ENCODE peak calls at places on chromosome 21, in six cellular contexts. Y is fibroblast of the conjunctiva, O is GM18507, B is NB4, S is SJCRH30, A is C1 segment of cervical spinal cord. H is an unnamed sample.

GRCh38 chr21:29725025-29725736 is 214.6 kb downstream of the GRIK1 start:
- DNase-seq in Y (no peak), O (no peak), B (no peak), S (no peak), A (no peak), H (peak)

GRCh38 chr21:30436986-30437385 is 3.1 kb upstream of the KRTAP15-1 start:
- DNase-seq in Y (no peak), O (no peak), B (no peak), S (no peak), A (no peak), H (no peak)

GRCh38 chr21:16634522-16634914 is 878.3 kb upstream of the CXADR start:
- DNase-seq in Y (no peak), O (no peak), B (no peak), S (no peak), A (no peak), H (no peak)

GRCh38 chr21:38495242-38495641 is 3.0 kb downstream of the ERG start:
- DNase-seq in Y (no peak), O (no peak), B (no peak), S (no peak), A (no peak), H (no peak)

GRCh38 chr21:14864211-14865021 is 200.4 kb downstream of the NRIP1 start:
- DNase-seq in Y (peak), O (no peak), B (peak), S (peak), A (peak), H (peak)

GRCh38 chr21:41289431-41289830 is 27.2 kb upstream of the FAM3B start:
- DNase-seq in Y (no peak), O (no peak), B (no peak), S (no peak), A (no peak), H (no peak)

GRCh38 chr21:41318218-41318617 is 1.6 kb downstream of the FAM3B start:
- DNase-seq in Y (no peak), O (no peak), B (no peak), S (no peak), A (no peak), H (no peak)

GRCh38 chr21:45330075-45330781 is 42.5 kb upstream of the POFUT2 start:
- DNase-seq in Y (peak), O (no peak), B (no peak), S (peak), A (no peak), H (peak)

GRCh38 chr21:36022704-36023103 is 37.6 kb downstream of the SETD4 start:
- DNase-seq in Y (no peak), O (no peak), B (no peak), S (no peak), A (no peak), H (no peak)

GRCh38 chr21:16250282-16250681 is 520.5 kb downstream of the USP25 start:
- DNase-seq in Y (no peak), O (no peak), B (no peak), S (no peak), A (no peak), H (no peak)

GRCh38 chr21:18153063-18153462 is 91.6 kb upstream of the CHODL start:
- DNase-seq in Y (no peak), O (no peak), B (no peak), S (no peak), A (no peak), H (no peak)

GRCh38 chr21:38140192-38140905 is 116.4 kb upstream of the KCNJ15 start:
- DNase-seq in Y (peak), O (no peak), B (peak), S (peak), A (no peak), H (peak)

GRCh38 chr21:15682977-15683376 is 46.8 kb upstream of the USP25 start:
- DNase-seq in Y (peak), O (no peak), B (peak), S (no peak), A (no peak), H (no peak)

GRCh38 chr21:37605006-37605405 is 238.4 kb downstream of the DYRK1A start:
- DNase-seq in Y (no peak), O (no peak), B (no peak), S (no peak), A (no peak), H (no peak)